ENCODE peak calls at places on chromosome 14, in seven cellular contexts. R is ovary, F is GM23338, Z is astrocyte of the spinal cord, K is lung, C is A549, O is fibroblast of lung. J is an unnamed sample.

GRCh38 chr14:90039253-90040010 is 22.4 kb upstream of the KCNK13 start:
- DNase-seq in R (no peak), F (no peak), Z (no peak), K (no peak), C (no peak), O (no peak), J (no peak)

GRCh38 chr14:61321385-61322010 is at the start of gene PRKCH:
- DNase-seq in R (peak; percentile 72), F (peak; percentile 82), Z (peak; percentile 43), K (peak; percentile 87), C (peak; percentile 65), O (peak; percentile 28), J (peak; percentile 80)

GRCh38 chr14:69694730-69695663 is 71.9 kb upstream of the SRSF5 start:
- DNase-seq in R (no peak), F (no peak), Z (no peak), K (no peak), C (no peak), O (no peak), J (no peak)

GRCh38 chr14:26966942-26967341 is 369.1 kb upstream of the NOVA1 start:
- DNase-seq in R (no peak), F (peak; percentile 23), Z (peak; percentile 13), K (no peak), C (no peak), O (peak; percentile 15), J (no peak)

GRCh38 chr14:105494606-105494929 is 3.5 kb downstream of the TEDC1 start:
- DNase-seq in R (no peak), F (no peak), Z (no peak), K (no peak), C (no peak), O (no peak), J (no peak)

GRCh38 chr14:105021656-105022275 is 883 bp upstream of the CDCA4 start:
- DNase-seq in R (peak; percentile 60), F (peak; percentile 75), Z (no peak), K (peak; percentile 43), C (peak; percentile 76), O (peak; percentile 43), J (peak; percentile 45)

GRCh38 chr14:79424462-79424861 is 786.8 kb downstream of the DIO2 start:
- DNase-seq in R (no peak), F (no peak), Z (no peak), K (no peak), C (no peak), O (peak; percentile 63), J (no peak)

GRCh38 chr14:100586153-100586519 is 1.1 kb downstream of the BEGAIN start:
- DNase-seq in R (peak; percentile 29), F (no peak), Z (no peak), K (no peak), C (no peak), O (no peak), J (no peak)

GRCh38 chr14:73606271-73606670 is 6.0 kb upstream of the ACOT6 start:
- DNase-seq in R (no peak), F (no peak), Z (no peak), K (no peak), C (no peak), O (no peak), J (no peak)

GRCh38 chr14:79476552-79476951 is 734.8 kb downstream of the DIO2 start:
- DNase-seq in R (no peak), F (no peak), Z (no peak), K (no peak), C (no peak), O (no peak), J (no peak)

GRCh38 chr14:100304825-100305445 is 1.3 kb downstream of the SLC25A29 start:
- DNase-seq in R (peak; percentile 83), F (peak; percentile 87), Z (peak; percentile 34), K (peak; percentile 77), C (peak; percentile 36), O (no peak), J (no peak)

GRCh38 chr14:89139404-89140247 is 277.4 kb downstream of the FOXN3 start:
- DNase-seq in R (no peak), F (peak; percentile 76), Z (no peak), K (no peak), C (no peak), O (no peak), J (peak; percentile 18)

GRCh38 chr14:96260341-96260821 is 4.4 kb downstream of the BDKRB1 start:
- DNase-seq in R (no peak), F (no peak), Z (no peak), K (no peak), C (no peak), O (peak; percentile 98), J (no peak)

GRCh38 chr14:54172562-54172961 is 215.9 kb upstream of the BMP4 start:
- DNase-seq in R (no peak), F (no peak), Z (no peak), K (no peak), C (no peak), O (peak; percentile 24), J (no peak)

GRCh38 chr14:100776681-100777365 is 49.1 kb upstream of the MEG3 start:
- DNase-seq in R (no peak), F (no peak), Z (no peak), K (no peak), C (no peak), O (no peak), J (no peak)

DNA sequence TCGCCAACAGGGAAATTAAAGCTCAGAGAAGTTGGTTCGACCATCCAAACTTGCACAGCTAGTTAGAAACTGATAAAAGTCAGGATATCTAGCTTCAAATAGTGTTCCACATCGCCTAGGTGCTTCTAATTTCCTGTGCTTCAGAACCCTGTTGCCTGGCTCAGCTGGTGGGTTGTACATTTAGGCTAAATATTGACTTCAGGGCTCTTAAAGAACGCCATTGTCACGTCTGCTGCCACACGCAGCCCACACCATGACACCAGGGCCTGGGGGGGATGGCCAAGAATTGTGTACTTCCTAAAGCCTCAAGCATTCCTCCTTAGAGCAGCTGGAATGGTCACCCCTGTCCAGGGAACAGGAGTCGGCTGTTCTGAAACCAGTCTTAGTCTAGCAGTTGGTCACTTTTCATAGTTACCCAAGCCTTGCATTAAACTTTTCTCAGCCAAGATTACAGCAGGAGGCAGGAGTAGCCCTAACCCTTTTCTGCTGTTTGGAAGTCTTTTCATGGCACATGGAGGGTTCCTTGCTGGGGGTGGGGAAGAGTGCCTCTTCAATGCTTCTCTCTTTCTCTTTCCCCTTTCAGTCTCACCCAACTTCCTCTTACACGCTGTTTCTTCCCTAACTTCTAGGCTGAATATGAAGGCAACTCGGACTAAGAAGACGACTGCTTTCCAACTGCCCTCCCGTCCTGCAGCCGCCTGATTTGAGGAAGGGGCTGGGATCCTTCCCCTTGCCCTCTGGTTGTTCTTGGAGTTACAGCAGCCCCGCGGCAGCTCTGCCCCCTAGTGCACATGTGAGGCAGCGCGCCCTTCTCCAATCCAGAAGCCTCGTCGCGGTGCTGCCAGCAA is 17.1 kb downstream of the FOS start:
- DNase-seq in R (peak; percentile 90), F (peak; percentile 95), Z (peak; percentile 83), K (peak; percentile 81), C (peak; percentile 81), O (peak; percentile 72), J (no peak)
- TF ChIP-seq CTCF in R (peak; percentile 98), F (peak; percentile 98), Z (peak; percentile 99), K (peak; percentile 80), C (peak; percentile 93), O (peak; percentile 94), J (peak; percentile 95)

GRCh38 chr14:65025818-65026217 is 39.1 kb downstream of the FNTB start:
- DNase-seq in R (no peak), F (no peak), Z (no peak), K (no peak), C (no peak), O (peak; percentile 39), J (peak; percentile 54)
- H3K4me3 ChIP-seq in R (no peak overlapping the region), F (no peak overlapping the region), Z (no peak overlapping the region), K (no peak overlapping the region), C (no peak overlapping the region), O (no peak overlapping the region), J (no peak overlapping the region)

DNA sequence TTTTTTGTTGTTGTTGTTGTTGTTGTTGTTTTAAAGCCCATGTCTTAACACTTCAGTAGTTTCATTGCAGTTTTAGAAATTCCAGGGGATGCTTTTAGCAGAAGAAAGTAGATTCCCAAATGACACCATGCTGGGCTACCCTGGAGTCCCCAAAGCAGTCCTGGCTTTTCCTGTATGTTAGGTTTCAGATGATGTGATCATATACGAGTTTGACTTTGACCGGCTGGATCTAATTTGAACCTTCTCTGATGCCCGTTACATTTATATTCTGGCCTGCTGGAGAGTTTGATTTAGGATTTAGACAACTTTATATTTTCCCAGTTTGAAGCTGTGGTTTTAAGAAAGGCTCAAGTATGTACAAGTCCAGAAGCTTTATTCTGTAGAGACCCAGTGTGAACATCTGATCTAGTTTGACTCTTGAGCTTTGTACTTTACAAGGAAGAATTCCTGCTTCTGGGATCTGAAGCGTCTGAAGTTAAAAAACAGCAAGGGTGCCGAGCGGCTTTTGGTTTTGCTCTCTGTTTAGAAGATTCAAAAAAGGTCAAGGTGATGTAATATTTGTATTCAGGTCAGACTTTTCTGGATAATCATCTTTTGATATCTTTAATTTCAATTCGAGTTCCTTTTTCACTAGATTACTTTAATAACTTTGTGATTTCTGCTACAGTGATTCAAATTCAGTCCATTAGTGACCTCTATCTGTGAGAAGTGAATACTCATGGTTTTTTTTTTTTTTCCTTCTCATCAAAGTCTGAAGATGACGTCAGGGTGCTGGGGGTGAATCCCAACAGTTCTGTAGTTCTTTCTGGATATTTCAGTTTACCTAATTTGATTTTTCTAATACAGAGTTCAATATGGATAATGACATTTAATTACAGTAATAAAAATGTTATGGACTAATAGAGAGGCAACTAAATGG is 6.2 kb downstream of the FLRT2 start:
- DNase-seq in R (no peak), F (peak; percentile 50), Z (peak; percentile 67), K (no peak), C (peak; percentile 53), O (peak; percentile 76), J (no peak)
- TF ChIP-seq CTCF in R (peak; percentile 60), F (peak; percentile 47), Z (peak; percentile 32), K (no peak), C (peak; percentile 66), O (peak; percentile 51), J (peak; percentile 38)

GRCh38 chr14:31232081-31232480 is 24.5 kb upstream of the HECTD1 start:
- DNase-seq in R (no peak), F (no peak), Z (no peak), K (no peak), C (no peak), O (no peak), J (no peak)

GRCh38 chr14:31228533-31228932 is 20.9 kb upstream of the HECTD1 start:
- DNase-seq in R (no peak), F (no peak), Z (no peak), K (no peak), C (no peak), O (peak; percentile 51), J (no peak)

GRCh38 chr14:31230559-31230958 is 23.0 kb upstream of the HECTD1 start:
- DNase-seq in R (no peak), F (no peak), Z (no peak), K (no peak), C (no peak), O (no peak), J (no peak)

GRCh38 chr14:31229009-31229408 is 21.4 kb upstream of the HECTD1 start:
- DNase-seq in R (no peak), F (no peak), Z (no peak), K (no peak), C (no peak), O (peak; percentile 28), J (no peak)

DNA sequence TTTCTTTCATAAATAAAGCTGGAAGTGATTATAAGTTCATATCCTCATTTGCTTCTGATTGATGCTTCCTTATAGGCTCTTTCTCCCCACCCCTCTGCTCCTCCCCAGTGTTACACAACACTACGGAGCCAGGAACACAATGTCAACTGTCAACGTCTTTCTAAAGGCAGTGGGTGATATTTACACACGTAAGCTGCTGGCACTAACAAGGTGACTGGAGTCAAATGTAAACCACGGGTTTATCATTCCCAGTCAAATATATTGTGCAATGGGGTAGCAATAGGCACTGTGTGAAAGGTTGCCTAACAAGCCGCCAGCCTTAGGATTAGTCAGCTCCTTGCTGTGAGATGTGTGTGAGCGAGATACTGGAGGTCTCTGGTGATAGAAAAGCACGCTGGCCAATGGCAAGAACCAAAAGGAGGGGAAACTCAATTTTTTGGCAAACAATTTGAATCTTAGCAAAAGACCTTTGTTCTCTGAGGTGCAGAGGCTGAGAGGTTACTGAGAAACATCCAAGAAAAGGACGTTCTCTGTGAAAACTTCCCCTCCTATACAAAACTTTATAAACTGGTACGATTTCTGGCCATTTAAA is 22.1 kb upstream of the HECTD1 start:
- DNase-seq in R (peak; percentile 52), F (peak; percentile 51), Z (peak; percentile 87), K (peak; percentile 81), C (peak; percentile 98), O (peak; percentile 100), J (peak; percentile 99)
- H3K4me3 ChIP-seq in R (no peak overlapping the region), F (peak overlapping the region; percentile 12), Z (peak overlapping the region; percentile 17), K (no peak overlapping the region), C (peak overlapping the region; percentile 31), O (no peak overlapping the region), J (peak overlapping the region; percentile 19)